ENCODE peak calls at places on chromosome 20, in four cellular contexts. One of them, this sample, is unnamed.

GRCh38 chr20:6426287-6426891 is 303.6 kb upstream of the FERMT1 start:
- DNase-seq in K562: no peak
- DNase-seq in HepG2: no peak
- DNase-seq in A549: no peak
- DNase-seq in this sample: no peak

GRCh38 chr20:33016581-33017109 is 9.1 kb downstream of the BPIFB2 start:
- DNase-seq in K562: no peak
- DNase-seq in HepG2: no peak
- DNase-seq in A549: no peak
- DNase-seq in this sample: no peak

GRCh38 chr20:59402697-59403096 is 102.3 kb downstream of the EDN3 start:
- DNase-seq in K562: no peak
- DNase-seq in HepG2: no peak
- DNase-seq in A549: no peak
- DNase-seq in this sample: no peak

GRCh38 chr20:7657569-7657968 is 282.7 kb downstream of the HAO1 start:
- DNase-seq in K562: no peak
- DNase-seq in HepG2: no peak
- DNase-seq in A549: no peak
- DNase-seq in this sample: no peak

GRCh38 chr20:32635764-32636163 is 38.0 kb downstream of the C20orf203 start:
- DNase-seq in K562: no peak
- DNase-seq in HepG2: no peak
- DNase-seq in A549: no peak
- DNase-seq in this sample: no peak

GRCh38 chr20:23655551-23656211 is 17.9 kb upstream of the CST3 start:
- DNase-seq in K562: no peak
- DNase-seq in HepG2: no peak
- DNase-seq in A549: no peak
- DNase-seq in this sample: no peak

GRCh38 chr20:17225891-17226409 is 890 bp upstream of the PCSK2 start:
- DNase-seq in K562: no peak
- DNase-seq in HepG2: no peak
- DNase-seq in A549: no peak
- DNase-seq in this sample: peak; percentile 50

GRCh38 chr20:57259179-57260021 is 7.0 kb downstream of the BMP7 start:
- DNase-seq in K562: no peak
- DNase-seq in HepG2: no peak
- DNase-seq in A549: no peak
- DNase-seq in this sample: no peak

GRCh38 chr20:62557425-62557824 is 81.6 kb upstream of the GATA5 start:
- DNase-seq in K562: no peak
- DNase-seq in HepG2: no peak
- DNase-seq in A549: no peak
- DNase-seq in this sample: no peak

GRCh38 chr20:21513881-21514540 is at the start of gene NKX2-2:
- DNase-seq in K562: no peak
- DNase-seq in HepG2: no peak
- DNase-seq in A549: no peak
- DNase-seq in this sample: peak; percentile 54

DNA sequence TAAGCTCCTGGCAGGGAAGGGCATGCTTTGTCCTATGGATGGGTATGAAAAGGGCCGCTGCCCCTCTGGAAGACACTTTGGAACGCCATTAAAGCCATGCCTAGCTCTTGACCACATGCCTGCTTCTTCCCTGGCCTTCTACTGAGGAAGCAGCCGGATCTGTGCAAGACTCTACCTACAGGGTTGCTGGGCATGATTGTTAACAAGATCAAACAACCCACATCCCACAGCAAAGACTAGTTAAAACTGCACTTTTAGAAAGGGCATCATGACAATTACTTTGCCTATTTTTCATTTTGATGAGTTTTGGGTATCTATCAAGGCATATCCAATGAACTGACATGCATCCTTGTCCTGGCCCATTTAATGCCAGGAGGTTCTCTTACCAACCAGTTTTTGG is 25.5 kb downstream of the NSFL1C start:
- DNase-seq in K562: no peak
- DNase-seq in HepG2: no peak
- DNase-seq in A549: no peak
- DNase-seq in this sample: no peak
- TF ChIP-seq NR3C1 in K562: no peak
- TF ChIP-seq NR3C1 in HepG2: no peak
- TF ChIP-seq NR3C1 in A549: no peak
- TF ChIP-seq NR3C1 in this sample: no peak

GRCh38 chr20:37294262-37294981 is 5.0 kb downstream of the MANBAL start:
- DNase-seq in K562: no peak
- DNase-seq in HepG2: no peak
- DNase-seq in A549: no peak
- DNase-seq in this sample: no peak

GRCh38 chr20:37296371-37296770 is 6.9 kb downstream of the MANBAL start:
- DNase-seq in K562: no peak
- DNase-seq in HepG2: no peak
- DNase-seq in A549: no peak
- DNase-seq in this sample: no peak

GRCh38 chr20:37295001-37295400 is 5.5 kb downstream of the MANBAL start:
- DNase-seq in K562: peak; percentile 39
- DNase-seq in HepG2: no peak
- DNase-seq in A549: peak; percentile 96
- DNase-seq in this sample: no peak

GRCh38 chr20:37297066-37297736 is 7.7 kb downstream of the MANBAL start:
- DNase-seq in K562: no peak
- DNase-seq in HepG2: no peak
- DNase-seq in A549: no peak
- DNase-seq in this sample: no peak

DNA sequence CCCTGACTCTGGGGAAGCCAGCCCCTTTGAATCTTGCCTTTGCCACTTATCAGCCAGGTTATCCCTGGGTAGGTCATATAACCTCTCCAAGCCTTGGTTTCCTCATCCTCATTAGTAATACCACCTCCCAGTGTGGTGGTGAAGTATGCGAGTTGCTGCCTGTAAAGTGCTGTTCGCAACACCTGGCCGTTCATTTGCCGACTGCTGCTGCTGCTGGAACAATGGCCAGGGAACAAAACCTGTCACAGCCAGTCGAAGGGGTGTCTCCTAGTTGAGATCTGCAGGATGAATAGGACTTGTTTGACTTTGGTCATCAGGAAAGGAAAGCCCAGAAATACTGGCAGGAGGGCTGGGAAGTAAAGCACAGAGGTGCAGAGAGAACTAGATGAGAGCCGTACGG is 6.1 kb downstream of the MANBAL start:
- DNase-seq in K562: no peak
- DNase-seq in HepG2: no peak
- DNase-seq in A549: peak; percentile 25
- DNase-seq in this sample: no peak
- TF ChIP-seq NR3C1 in K562: no peak
- TF ChIP-seq NR3C1 in HepG2: no peak
- TF ChIP-seq NR3C1 in A549: no peak
- TF ChIP-seq NR3C1 in this sample: no peak

DNA sequence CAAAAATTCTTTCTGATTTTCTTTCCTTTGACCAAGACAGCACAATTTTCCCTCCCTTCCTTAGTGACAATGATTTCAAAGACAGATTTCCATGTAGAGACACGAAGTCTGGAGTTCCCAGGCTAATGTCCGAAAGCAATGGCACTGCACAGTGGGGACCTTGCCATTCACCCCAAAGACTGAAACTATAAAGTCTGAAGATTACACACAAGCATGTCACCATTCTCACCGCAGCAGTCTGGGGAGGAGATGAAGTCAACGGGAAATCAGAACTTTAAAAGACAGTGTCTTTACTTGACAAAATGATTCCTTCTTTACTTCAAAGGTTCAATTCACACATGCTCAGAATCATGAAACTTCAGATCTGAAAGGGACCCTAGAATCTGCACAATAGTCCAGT is 8.3 kb downstream of the B4GALT5 start:
- DNase-seq in K562: no peak
- DNase-seq in HepG2: no peak
- DNase-seq in A549: no peak
- DNase-seq in this sample: no peak
- TF ChIP-seq NR3C1 in K562: no peak
- TF ChIP-seq NR3C1 in HepG2: no peak
- TF ChIP-seq NR3C1 in A549: no peak
- TF ChIP-seq NR3C1 in this sample: no peak

GRCh38 chr20:10129749-10130148 is 88.9 kb upstream of the SNAP25 start:
- DNase-seq in K562: no peak
- DNase-seq in HepG2: no peak
- DNase-seq in A549: no peak
- DNase-seq in this sample: no peak
- TF ChIP-seq NR3C1 in K562: no peak
- TF ChIP-seq NR3C1 in HepG2: no peak
- TF ChIP-seq NR3C1 in A549: no peak
- TF ChIP-seq NR3C1 in this sample: no peak

GRCh38 chr20:40689100-40689942 is at the start of gene MAFB:
- DNase-seq in K562: peak; percentile 61
- DNase-seq in HepG2: peak; percentile 74
- DNase-seq in A549: peak; percentile 27
- DNase-seq in this sample: peak; percentile 82
- TF ChIP-seq NR3C1 in K562: no peak
- TF ChIP-seq NR3C1 in HepG2: no peak
- TF ChIP-seq NR3C1 in A549: no peak
- TF ChIP-seq NR3C1 in this sample: no peak

GRCh38 chr20:44102582-44102981 is 84.4 kb downstream of the JPH2 start:
- DNase-seq in K562: no peak
- DNase-seq in HepG2: no peak
- DNase-seq in A549: no peak
- DNase-seq in this sample: no peak
- TF ChIP-seq NR3C1 in K562: no peak
- TF ChIP-seq NR3C1 in HepG2: no peak
- TF ChIP-seq NR3C1 in A549: no peak
- TF ChIP-seq NR3C1 in this sample: no peak

This sample was measured in WTC11.